ENCODE peak calls at places on chromosomes 6 and 20, in eight cellular contexts. One of them, this sample, is unnamed.

GRCh38 chr20:35104685-35105295 is 12.2 kb upstream of the TRPC4AP start:
- DNase-seq in sigmoid colon: no peak
- DNase-seq in stomach: no peak
- DNase-seq in tibial nerve: no peak
- DNase-seq in suprapubic skin: no peak
- DNase-seq in esophagus muscularis mucosa: no peak
- DNase-seq in transverse colon: no peak
- DNase-seq in A549: no peak
- DNase-seq in this sample: no peak

GRCh38 chr20:37552415-37552814 is 24.7 kb upstream of the BLCAP start:
- DNase-seq in stomach: no peak
- DNase-seq in transverse colon: no peak
- DNase-seq in suprapubic skin: no peak
- DNase-seq in esophagus muscularis mucosa: no peak
- DNase-seq in A549: no peak
- DNase-seq in tibial nerve: no peak
- DNase-seq in sigmoid colon: no peak
- DNase-seq in this sample: no peak

GRCh38 chr6:82608365-82608764 is 244.7 kb downstream of the TPBG start:
- DNase-seq in esophagus muscularis mucosa: no peak
- DNase-seq in stomach: no peak
- DNase-seq in transverse colon: no peak
- DNase-seq in suprapubic skin: no peak
- DNase-seq in A549: no peak
- DNase-seq in sigmoid colon: no peak
- DNase-seq in tibial nerve: no peak
- DNase-seq in this sample: no peak

GRCh38 chr20:24951536-24952047 is 2.5 kb downstream of the CST7 start:
- DNase-seq in transverse colon: no peak
- DNase-seq in A549: no peak
- DNase-seq in suprapubic skin: peak; percentile 67
- DNase-seq in stomach: peak; percentile 24
- DNase-seq in esophagus muscularis mucosa: no peak
- DNase-seq in tibial nerve: no peak
- DNase-seq in sigmoid colon: peak; percentile 42
- DNase-seq in this sample: no peak

GRCh38 chr6:38259736-38260135 is 380.0 kb downstream of the BTBD9 start:
- DNase-seq in tibial nerve: no peak
- DNase-seq in suprapubic skin: no peak
- DNase-seq in transverse colon: no peak
- DNase-seq in A549: no peak
- DNase-seq in stomach: no peak
- DNase-seq in esophagus muscularis mucosa: no peak
- DNase-seq in sigmoid colon: no peak
- DNase-seq in this sample: no peak

GRCh38 chr6:108175592-108176279 is 9.9 kb downstream of the NR2E1 start:
- DNase-seq in stomach: no peak
- DNase-seq in sigmoid colon: no peak
- DNase-seq in esophagus muscularis mucosa: no peak
- DNase-seq in A549: no peak
- DNase-seq in tibial nerve: no peak
- DNase-seq in transverse colon: no peak
- DNase-seq in suprapubic skin: no peak
- DNase-seq in this sample: no peak

GRCh38 chr20:11716239-11716944 is 201.3 kb upstream of the BTBD3 start:
- DNase-seq in A549: peak; percentile 78
- DNase-seq in sigmoid colon: no peak
- DNase-seq in transverse colon: no peak
- DNase-seq in esophagus muscularis mucosa: no peak
- DNase-seq in suprapubic skin: no peak
- DNase-seq in stomach: no peak
- DNase-seq in tibial nerve: no peak
- DNase-seq in this sample: no peak

GRCh38 chr6:16799279-16800193 is 38.3 kb upstream of the ATXN1 start:
- DNase-seq in A549: peak; percentile 39
- DNase-seq in tibial nerve: no peak
- DNase-seq in suprapubic skin: no peak
- DNase-seq in esophagus muscularis mucosa: no peak
- DNase-seq in transverse colon: no peak
- DNase-seq in sigmoid colon: no peak
- DNase-seq in stomach: no peak
- DNase-seq in this sample: no peak

GRCh38 chr6:57221191-57221935 is 744 bp downstream of the RAB23 start:
- DNase-seq in A549: peak; percentile 49
- DNase-seq in sigmoid colon: peak; percentile 86
- DNase-seq in suprapubic skin: no peak
- DNase-seq in esophagus muscularis mucosa: peak; percentile 92
- DNase-seq in stomach: peak; percentile 44
- DNase-seq in transverse colon: peak; percentile 62
- DNase-seq in tibial nerve: peak; percentile 19
- DNase-seq in this sample: peak; percentile 79

GRCh38 chr6:137685798-137686197 is 181.3 kb upstream of the TNFAIP3 start:
- DNase-seq in esophagus muscularis mucosa: no peak
- DNase-seq in suprapubic skin: no peak
- DNase-seq in stomach: no peak
- DNase-seq in transverse colon: no peak
- DNase-seq in sigmoid colon: no peak
- DNase-seq in tibial nerve: no peak
- DNase-seq in A549: no peak
- DNase-seq in this sample: no peak

GRCh38 chr6:106477790-106478189 is 117.3 kb downstream of the CRYBG1 start:
- DNase-seq in transverse colon: no peak
- DNase-seq in suprapubic skin: no peak
- DNase-seq in tibial nerve: no peak
- DNase-seq in stomach: no peak
- DNase-seq in esophagus muscularis mucosa: no peak
- DNase-seq in A549: no peak
- DNase-seq in sigmoid colon: no peak
- DNase-seq in this sample: no peak

GRCh38 chr6:17278289-17279061 is 2.7 kb upstream of the RBM24 start:
- DNase-seq in stomach: no peak
- DNase-seq in tibial nerve: no peak
- DNase-seq in transverse colon: no peak
- DNase-seq in sigmoid colon: no peak
- DNase-seq in A549: peak; percentile 70
- DNase-seq in esophagus muscularis mucosa: no peak
- DNase-seq in suprapubic skin: no peak
- DNase-seq in this sample: no peak

GRCh38 chr6:88276331-88276730 is 110.2 kb upstream of the CNR1 start:
- DNase-seq in sigmoid colon: no peak
- DNase-seq in esophagus muscularis mucosa: no peak
- DNase-seq in A549: no peak
- DNase-seq in stomach: no peak
- DNase-seq in suprapubic skin: no peak
- DNase-seq in transverse colon: no peak
- DNase-seq in tibial nerve: no peak
- DNase-seq in this sample: no peak

GRCh38 chr6:107712523-107713213 is 111.4 kb downstream of the SCML4 start:
- DNase-seq in esophagus muscularis mucosa: no peak
- DNase-seq in stomach: no peak
- DNase-seq in sigmoid colon: peak; percentile 81
- DNase-seq in suprapubic skin: no peak
- DNase-seq in transverse colon: no peak
- DNase-seq in tibial nerve: no peak
- DNase-seq in A549: no peak
- DNase-seq in this sample: no peak

GRCh38 chr6:43122146-43122545 is 46.0 kb downstream of the PTK7 start:
- DNase-seq in sigmoid colon: no peak
- DNase-seq in tibial nerve: no peak
- DNase-seq in transverse colon: no peak
- DNase-seq in stomach: no peak
- DNase-seq in A549: no peak
- DNase-seq in esophagus muscularis mucosa: no peak
- DNase-seq in suprapubic skin: no peak
- DNase-seq in this sample: no peak

GRCh38 chr6:111210074-111210729 is 122.9 kb downstream of the SLC16A10 start:
- DNase-seq in esophagus muscularis mucosa: no peak
- DNase-seq in suprapubic skin: no peak
- DNase-seq in transverse colon: no peak
- DNase-seq in tibial nerve: peak; percentile 71
- DNase-seq in stomach: no peak
- DNase-seq in A549: peak; percentile 51
- DNase-seq in sigmoid colon: no peak
- DNase-seq in this sample: no peak

GRCh38 chr20:17225891-17226409 is 890 bp upstream of the PCSK2 start:
- DNase-seq in transverse colon: no peak
- DNase-seq in sigmoid colon: peak; percentile 61
- DNase-seq in tibial nerve: no peak
- DNase-seq in suprapubic skin: no peak
- DNase-seq in stomach: no peak
- DNase-seq in esophagus muscularis mucosa: no peak
- DNase-seq in A549: no peak
- DNase-seq in this sample: peak; percentile 46

GRCh38 chr20:62387219-62387913 is 463 bp downstream of the RPS21 start:
- DNase-seq in sigmoid colon: no peak
- DNase-seq in A549: no peak
- DNase-seq in esophagus muscularis mucosa: no peak
- DNase-seq in stomach: no peak
- DNase-seq in transverse colon: no peak
- DNase-seq in tibial nerve: no peak
- DNase-seq in suprapubic skin: no peak
- DNase-seq in this sample: no peak

GRCh38 chr6:16832027-16832688 is 70.9 kb upstream of the ATXN1 start:
- DNase-seq in tibial nerve: no peak
- DNase-seq in A549: no peak
- DNase-seq in suprapubic skin: no peak
- DNase-seq in esophagus muscularis mucosa: no peak
- DNase-seq in transverse colon: no peak
- DNase-seq in stomach: no peak
- DNase-seq in sigmoid colon: no peak
- DNase-seq in this sample: no peak

DNA sequence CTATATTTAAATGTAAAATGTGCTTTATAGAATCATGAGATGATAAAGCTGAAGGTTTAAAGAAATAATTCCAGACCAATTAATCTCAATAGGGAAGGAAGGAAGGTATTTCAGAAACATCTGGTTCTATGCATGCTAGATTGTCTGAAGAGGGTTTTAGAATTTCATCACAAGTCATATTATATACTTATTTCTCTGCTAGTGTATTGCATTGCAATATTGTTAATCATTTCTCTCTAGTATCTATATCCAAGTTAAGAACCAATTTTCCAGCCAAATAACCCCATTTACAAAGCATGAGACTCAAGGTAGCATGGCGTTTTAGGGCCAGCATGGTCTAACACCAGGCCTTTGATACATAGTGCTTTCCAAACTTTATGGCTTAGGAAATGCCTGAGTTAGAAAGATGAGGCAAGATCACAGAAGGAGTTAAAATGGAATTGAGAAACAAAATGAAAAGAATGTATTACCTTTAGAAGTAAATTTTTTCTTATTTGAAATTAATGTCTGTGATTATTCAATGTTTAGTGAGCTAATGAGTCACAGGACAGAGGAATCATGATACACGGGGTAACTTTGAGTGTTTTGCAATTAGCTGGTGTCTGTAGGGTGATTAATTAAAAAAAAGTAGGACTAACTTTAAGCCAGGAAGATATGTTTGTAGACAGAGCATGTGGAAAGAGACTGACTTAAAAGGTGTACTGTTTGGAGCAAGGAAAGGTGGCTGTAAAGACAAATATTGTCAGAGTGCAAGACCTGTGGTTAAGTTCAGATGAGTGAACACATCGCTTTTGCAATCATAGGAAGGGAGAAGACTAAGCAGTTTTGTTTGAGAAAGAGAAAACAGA is 1006.1 kb upstream of the CITED2 start:
- DNase-seq in sigmoid colon: no peak
- DNase-seq in stomach: no peak
- DNase-seq in suprapubic skin: no peak
- DNase-seq in tibial nerve: no peak
- DNase-seq in A549: no peak
- DNase-seq in transverse colon: no peak
- DNase-seq in esophagus muscularis mucosa: no peak
- DNase-seq in this sample: no peak
- TF ChIP-seq EP300 in sigmoid colon: no peak
- TF ChIP-seq EP300 in stomach: no peak
- TF ChIP-seq EP300 in suprapubic skin: no peak
- TF ChIP-seq EP300 in tibial nerve: no peak
- TF ChIP-seq EP300 in A549: no peak
- TF ChIP-seq EP300 in transverse colon: no peak
- TF ChIP-seq EP300 in esophagus muscularis mucosa: no peak
- TF ChIP-seq EP300 in this sample: no peak

DNA sequence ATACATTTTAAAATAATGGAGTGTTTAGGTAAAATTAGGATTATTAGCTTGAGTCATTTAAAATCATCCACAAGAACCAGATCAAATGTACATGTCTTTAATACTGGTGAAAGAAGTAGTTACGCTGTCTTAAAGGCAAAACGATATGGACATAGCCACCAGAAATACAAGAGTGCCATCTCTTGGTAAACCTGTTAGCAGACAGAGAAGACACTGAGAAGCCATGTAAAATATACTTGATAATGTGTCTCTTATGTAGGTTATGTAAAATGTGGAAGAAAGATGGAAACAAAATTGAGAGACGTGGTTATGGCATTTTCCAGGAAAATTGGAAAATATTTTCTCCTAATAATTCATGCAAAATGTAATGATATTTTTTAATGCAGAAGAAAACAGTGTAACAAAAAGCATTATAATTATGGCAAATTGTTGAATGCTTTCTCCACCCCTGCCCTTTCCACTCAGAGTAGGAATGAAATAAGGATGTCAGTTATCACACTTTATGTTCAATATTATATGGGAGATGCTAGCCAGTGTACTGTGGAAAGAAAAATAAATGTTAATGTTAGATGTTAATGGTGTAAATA is 12.2 kb upstream of the SLC17A2 start:
- DNase-seq in suprapubic skin: no peak
- DNase-seq in esophagus muscularis mucosa: no peak
- DNase-seq in stomach: no peak
- DNase-seq in A549: peak; percentile 64
- DNase-seq in sigmoid colon: no peak
- DNase-seq in transverse colon: no peak
- DNase-seq in tibial nerve: no peak
- DNase-seq in this sample: no peak
- TF ChIP-seq CTCF in suprapubic skin: no peak
- TF ChIP-seq CTCF in esophagus muscularis mucosa: peak; percentile 36
- TF ChIP-seq CTCF in stomach: no peak
- TF ChIP-seq CTCF in A549: peak; percentile 74
- TF ChIP-seq CTCF in sigmoid colon: no peak
- TF ChIP-seq CTCF in transverse colon: no peak
- TF ChIP-seq CTCF in tibial nerve: no peak
- TF ChIP-seq CTCF in this sample: no peak

GRCh38 chr6:30101939-30102700 is 10.8 kb downstream of the TRIM31 start:
- DNase-seq in tibial nerve: peak; percentile 76
- DNase-seq in sigmoid colon: peak; percentile 95
- DNase-seq in A549: peak; percentile 81
- DNase-seq in esophagus muscularis mucosa: peak; percentile 93
- DNase-seq in suprapubic skin: peak; percentile 93
- DNase-seq in transverse colon: peak; percentile 92
- DNase-seq in stomach: peak; percentile 90
- DNase-seq in this sample: peak; percentile 79
- TF ChIP-seq POLR2A in tibial nerve: peak; percentile 46
- TF ChIP-seq POLR2A in sigmoid colon: peak; percentile 55
- TF ChIP-seq POLR2A in A549: peak; percentile 86
- TF ChIP-seq POLR2A in esophagus muscularis mucosa: peak; percentile 17
- TF ChIP-seq POLR2A in suprapubic skin: no peak
- TF ChIP-seq POLR2A in transverse colon: peak; percentile 95
- TF ChIP-seq POLR2A in stomach: no peak
- TF ChIP-seq POLR2A in this sample: no peak

DNA sequence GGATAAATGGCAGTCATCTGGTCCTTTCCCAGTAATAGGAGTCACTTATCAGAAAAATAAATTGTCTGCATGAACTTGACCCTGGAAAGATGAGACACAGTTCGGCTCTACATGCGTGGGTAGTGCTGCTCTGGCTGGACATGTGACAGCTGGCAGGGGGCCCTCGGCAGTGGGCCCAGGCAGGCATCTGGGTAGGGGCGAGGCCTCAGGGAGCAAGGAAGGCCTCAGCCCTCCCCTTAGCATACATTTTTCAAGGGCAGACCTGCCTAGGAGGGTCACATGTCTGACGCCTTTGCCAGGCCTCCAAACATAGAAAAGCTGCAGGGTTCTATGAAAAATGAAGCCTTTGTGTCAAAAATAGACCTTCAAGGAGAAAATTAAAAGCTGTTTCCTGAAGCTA is 12.8 kb upstream of the ILRUN start:
- DNase-seq in tibial nerve: no peak
- DNase-seq in stomach: peak; percentile 82
- DNase-seq in sigmoid colon: peak; percentile 82
- DNase-seq in transverse colon: peak; percentile 20
- DNase-seq in A549: no peak
- DNase-seq in esophagus muscularis mucosa: no peak
- DNase-seq in suprapubic skin: no peak
- DNase-seq in this sample: peak; percentile 87
- TF ChIP-seq EP300 in tibial nerve: peak; percentile 11
- TF ChIP-seq EP300 in stomach: no peak
- TF ChIP-seq EP300 in sigmoid colon: no peak
- TF ChIP-seq EP300 in transverse colon: no peak
- TF ChIP-seq EP300 in A549: no peak
- TF ChIP-seq EP300 in esophagus muscularis mucosa: no peak
- TF ChIP-seq EP300 in suprapubic skin: no peak
- TF ChIP-seq EP300 in this sample: no peak

This sample was measured in ovary.